ENCODE peak calls at places on chromosomes 7 and 10, in seven cellular contexts. I, A, M, C, K, P and E are unnamed samples.

GRCh38 chr10:586151-586550 is 103.3 kb downstream of the DIP2C start:
- DNase-seq in I (no peak), P (no peak), A (no peak), K (no peak), M (no peak), C (no peak), E (no peak)

GRCh38 chr7:90180649-90181048 is 26.4 kb downstream of the STEAP1 start:
- DNase-seq in K (no peak), M (no peak), A (no peak), C (no peak), I (no peak), P (no peak), E (no peak)

GRCh38 chr7:31735991-31736982 is 49.3 kb downstream of the PPP1R17 start:
- DNase-seq in C (peak), M (peak), K (peak), A (peak), P (peak), I (peak), E (peak)

GRCh38 chr7:68176974-68177373 is 1180.3 kb downstream of the TYW1 start:
- DNase-seq in C (peak), I (peak), A (peak), K (peak), P (peak), M (peak), E (peak)

GRCh38 chr10:131155218-131155902 is 156.2 kb downstream of the TCERG1L start:
- DNase-seq in A (no peak), K (no peak), M (no peak), P (no peak), I (no peak), C (no peak), E (no peak)

GRCh38 chr7:337567-337951 is 47.6 kb downstream of the FOXL3 start:
- DNase-seq in C (no peak), P (no peak), K (no peak), A (no peak), M (no peak), I (no peak), E (no peak)

GRCh38 chr7:91291902-91292301 is 27.7 kb downstream of the FZD1 start:
- DNase-seq in I (no peak), K (no peak), P (no peak), M (no peak), C (no peak), A (no peak), E (no peak)

GRCh38 chr10:104406715-104407517 is 53.3 kb downstream of the CFAP58 start:
- DNase-seq in C (peak), A (no peak), K (no peak), M (no peak), I (peak), P (no peak), E (peak)

GRCh38 chr10:106439366-106439765 is 725.1 kb downstream of the SORCS1 start:
- DNase-seq in A (no peak), I (no peak), C (no peak), P (no peak), K (no peak), M (no peak), E (no peak)

GRCh38 chr10:123301077-123301875 is 147.1 kb downstream of the BUB3 start:
- DNase-seq in I (peak), K (peak), C (peak), A (no peak), M (peak), P (no peak), E (peak)

GRCh38 chr10:16957038-16957437 is 139.8 kb upstream of the RSU1 start:
- DNase-seq in K (no peak), P (no peak), A (no peak), C (no peak), M (no peak), I (no peak), E (no peak)

GRCh38 chr10:32298066-32298812 is 48.7 kb downstream of the EPC1 start:
- DNase-seq in A (no peak), K (no peak), P (no peak), M (no peak), C (peak), I (no peak), E (no peak)